ENCODE peak calls at places on chromosomes 11 and 22, in seven cellular contexts. C, M, R, U, W, G and X are unnamed samples. For H3K4me1 and H3K9me3, the result is how much of the 10 kb centered on the place peaks cover.

GRCh38 chr11:64876226-64876750 is 2.1 kb downstream of the EHD1 start:
- DNase-seq in C (no peak), M (no peak), R (no peak), U (no peak), W (no peak), G (no peak), X (no peak)

GRCh38 chr11:94060401-94060800 is 39.2 kb downstream of the HEPHL1 start:
- DNase-seq in C (no peak), M (no peak), R (no peak), U (no peak), W (no peak), G (no peak), X (no peak)

GRCh38 chr11:91081440-91082088 is 858.7 kb upstream of the CHORDC1 start:
- DNase-seq in C (peak), M (no peak), R (no peak), U (no peak), W (no peak), G (no peak), X (no peak)

GRCh38 chr11:63747006-63747405 is 21.6 kb downstream of the ZFTA start:
- DNase-seq in C (no peak), M (no peak), R (no peak), U (no peak), W (no peak), G (no peak), X (no peak)

GRCh38 chr11:117222991-117223740 is 8.7 kb downstream of the PCSK7 start:
- DNase-seq in C (no peak), M (no peak), R (no peak), U (peak), W (peak), G (no peak), X (no peak)

GRCh38 chr11:64800633-64801464 is 2.2 kb downstream of the MAP4K2 start:
- DNase-seq in C (no peak), M (peak), R (no peak), U (no peak), W (no peak), G (no peak), X (no peak)

GRCh38 chr11:120012245-120012644 is 125.7 kb downstream of the TRIM29 start:
- DNase-seq in C (no peak), M (no peak), R (no peak), U (no peak), W (no peak), G (no peak), X (no peak)

GRCh38 chr22:47012589-47013365 is 250.3 kb downstream of the TBC1D22A start:
- DNase-seq in C (no peak), M (peak), R (no peak), U (no peak), W (no peak), G (no peak), X (no peak)

GRCh38 chr11:32438346-32438882 is 3.1 kb upstream of the WT1 start:
- DNase-seq in C (no peak), M (no peak), R (no peak), U (no peak), W (no peak), G (no peak), X (no peak)

GRCh38 chr11:19432370-19433163 is 191.8 kb upstream of the E2F8 start:
- DNase-seq in C (peak), M (no peak), R (no peak), U (no peak), W (no peak), G (no peak), X (no peak)

GRCh38 chr22:37474447-37475090 is 11.6 kb downstream of the MFNG start:
- DNase-seq in C (no peak), M (no peak), R (no peak), U (no peak), W (no peak), G (no peak), X (no peak)

GRCh38 chr22:17359501-17359900 is 9.8 kb upstream of the CECR2 start:
- DNase-seq in C (no peak), M (peak), R (no peak), U (no peak), W (no peak), G (no peak), X (no peak)

GRCh38 chr11:111735262-111736116 is 30.7 kb downstream of the PPP2R1B start:
- DNase-seq in C (peak), M (no peak), R (peak), U (peak), W (peak), G (no peak), X (peak)

GRCh38 chr11:27718346-27718852 is 18.1 kb upstream of the BDNF start:
- DNase-seq in C (no peak), M (no peak), R (no peak), U (no peak), W (no peak), G (peak), X (no peak)

GRCh38 chr11:86949995-86950993 is 4.9 kb downstream of the FZD4 start:
- DNase-seq in C (no peak), M (no peak), R (no peak), U (no peak), W (no peak), G (no peak), X (no peak)

GRCh38 chr22:20024225-20025087 is 3.5 kb downstream of the TANGO2 start:
- DNase-seq in C (peak), M (no peak), R (no peak), U (no peak), W (no peak), G (no peak), X (peak)

GRCh38 chr22:36330655-36331305 is 57.0 kb downstream of the MYH9 start:
- DNase-seq in C (peak), M (no peak), R (no peak), U (no peak), W (peak), G (no peak), X (peak)

GRCh38 chr11:70303070-70303469 is 32.6 kb downstream of the PPFIA1 start:
- DNase-seq in C (no peak), M (no peak), R (no peak), U (no peak), W (peak), G (no peak), X (no peak)

GRCh38 chr11:128463386-128463829 is 124.0 kb downstream of the ETS1 start:
- DNase-seq in C (peak), M (no peak), R (no peak), U (peak), W (peak), G (no peak), X (peak)

GRCh38 chr11:83827940-83828554 is 541.9 kb upstream of the CCDC90B start:
- DNase-seq in C (no peak), M (peak), R (no peak), U (no peak), W (no peak), G (peak), X (no peak)

GRCh38 chr11:73345481-73346147 is 30.6 kb upstream of the RELT start:
- DNase-seq in C (no peak), M (no peak), R (no peak), U (no peak), W (no peak), G (no peak), X (no peak)

DNA sequence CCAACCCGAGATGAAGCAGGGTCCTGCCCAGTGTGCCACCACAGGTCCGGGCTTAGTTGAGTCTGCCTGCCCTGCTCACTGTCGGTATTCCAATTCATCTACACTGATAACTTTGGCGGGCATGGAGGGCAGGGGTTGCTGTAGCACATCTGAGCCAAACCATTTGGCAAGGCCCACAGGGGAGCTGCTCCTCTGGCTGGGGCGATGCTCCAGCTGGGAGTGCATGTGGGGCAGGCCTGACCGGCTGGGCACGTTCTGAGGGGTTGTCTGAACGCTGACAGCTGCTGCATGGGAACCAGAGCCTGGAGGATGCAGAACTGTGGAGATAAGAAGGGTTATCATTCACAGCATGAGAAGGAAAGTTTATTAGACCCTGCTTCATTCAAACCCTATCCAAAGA is 40.4 kb downstream of the DRG1 start:
- DNase-seq in C (no peak), M (no peak), R (no peak), U (no peak), W (no peak), G (no peak), X (peak)
- TF ChIP-seq POLR2A in C (no peak), M (no peak), R (no peak), U (no peak), W (no peak), G (no peak), X (no peak)

GRCh38 chr22:49116486-49116885 is 711.2 kb downstream of the BRD1 start:
- DNase-seq in C (no peak), M (no peak), R (no peak), U (no peak), W (no peak), G (no peak), X (no peak)

GRCh38 chr22:49112661-49113626 is 714.7 kb downstream of the BRD1 start:
- DNase-seq in C (no peak), M (no peak), R (no peak), U (no peak), W (no peak), G (no peak), X (no peak)

GRCh38 chr22:49116021-49116420 is 711.7 kb downstream of the BRD1 start:
- DNase-seq in C (no peak), M (no peak), R (no peak), U (no peak), W (no peak), G (no peak), X (no peak)

GRCh38 chr22:49113758-49114157 is 713.9 kb downstream of the BRD1 start:
- DNase-seq in C (no peak), M (no peak), R (no peak), U (no peak), W (no peak), G (no peak), X (no peak)

DNA sequence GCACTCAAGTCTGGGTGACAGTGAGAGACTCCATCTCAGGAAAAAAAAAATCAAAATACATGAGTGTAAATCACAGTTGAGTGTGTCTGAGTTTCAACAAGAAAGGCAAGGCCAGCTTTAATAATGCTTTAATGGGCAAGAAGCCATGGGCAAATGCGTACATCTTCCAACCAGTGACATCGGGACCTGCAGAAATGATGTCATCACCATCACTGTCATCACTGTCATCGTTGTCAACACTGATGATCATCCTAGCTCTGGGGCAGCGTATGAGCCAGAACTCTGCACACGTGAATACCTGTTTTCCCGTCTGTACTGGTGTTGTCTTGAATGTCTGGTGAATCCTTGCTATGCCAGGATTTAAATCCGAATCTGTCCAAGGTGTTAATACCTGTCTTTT is 712.5 kb downstream of the BRD1 start:
- DNase-seq in C (no peak), M (no peak), R (no peak), U (no peak), W (no peak), G (no peak), X (no peak)
- H3K4me1 ChIP-seq in C (under half), M (under half), R (under half), U (under half), W (under half), G (under half), X (under half)

GRCh38 chr11:11167806-11168205 is 185.2 kb downstream of the CSNK2A3 start:
- DNase-seq in C (no peak), M (no peak), R (no peak), U (no peak), W (no peak), G (no peak), X (no peak)
- H3K9me3 ChIP-seq in C (under half), M (under half), R (under half), U (under half), W (under half), G (under half), X (under half)

GRCh38 chr11:61924016-61924360 is 6.6 kb upstream of the RAB3IL1 start:
- DNase-seq in C (no peak), M (no peak), R (no peak), U (no peak), W (peak), G (no peak), X (no peak)

GRCh38 chr11:61922539-61922938 is 5.2 kb upstream of the RAB3IL1 start:
- DNase-seq in C (peak), M (peak), R (peak), U (peak), W (peak), G (no peak), X (peak)

GRCh38 chr11:61926235-61926634 is 8.9 kb upstream of the RAB3IL1 start:
- DNase-seq in C (no peak), M (no peak), R (no peak), U (no peak), W (no peak), G (no peak), X (no peak)

GRCh38 chr11:61921446-61921845 is 4.1 kb upstream of the RAB3IL1 start:
- DNase-seq in C (no peak), M (no peak), R (no peak), U (peak), W (peak), G (no peak), X (no peak)

DNA sequence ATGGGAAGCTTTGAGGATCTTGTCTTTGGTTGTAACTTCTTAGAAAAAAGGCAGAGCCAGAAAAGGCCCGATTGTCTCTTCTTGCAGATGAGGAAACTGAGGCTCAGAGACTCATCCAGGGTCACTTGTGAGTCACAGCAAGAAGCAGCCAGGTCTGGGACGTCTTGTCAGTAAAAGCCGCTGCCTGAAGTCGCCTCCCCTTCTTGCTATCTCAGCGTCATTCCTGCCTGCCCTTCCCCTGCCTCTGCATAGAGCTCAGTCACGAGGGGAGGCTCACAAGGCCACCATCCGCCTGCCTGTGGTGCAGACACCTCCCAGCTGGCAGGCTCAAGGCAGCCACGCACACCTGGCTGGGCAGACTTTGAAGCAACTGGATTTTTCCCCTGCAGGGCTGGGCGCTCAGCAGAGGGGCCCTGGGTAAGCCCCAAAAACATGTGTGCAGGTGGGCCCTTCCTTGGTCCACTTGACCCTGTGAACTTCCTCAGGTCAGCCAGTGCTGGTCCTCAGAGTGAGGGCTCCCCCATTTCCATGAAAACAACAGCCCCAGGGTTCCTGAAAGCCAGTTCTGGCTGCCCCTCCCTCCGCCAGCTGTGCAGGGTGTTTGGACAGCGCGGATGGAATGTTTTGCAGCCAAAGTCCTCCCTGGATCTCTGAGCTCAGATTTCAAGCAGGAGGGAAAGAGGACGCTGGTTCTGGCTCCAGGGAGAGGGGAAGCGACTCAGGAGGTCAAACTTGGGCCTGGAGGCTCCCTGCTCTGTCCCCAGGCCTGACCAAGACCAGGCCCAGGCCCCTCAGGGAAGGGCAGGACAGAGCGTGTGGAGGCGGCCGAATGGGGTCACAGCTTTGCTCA is 6.0 kb upstream of the RAB3IL1 start:
- DNase-seq in C (peak), M (peak), R (peak), U (peak), W (peak), G (no peak), X (peak)
- TF ChIP-seq POLR2A in C (no peak), M (no peak), R (no peak), U (peak), W (peak), G (no peak), X (no peak)

DNA sequence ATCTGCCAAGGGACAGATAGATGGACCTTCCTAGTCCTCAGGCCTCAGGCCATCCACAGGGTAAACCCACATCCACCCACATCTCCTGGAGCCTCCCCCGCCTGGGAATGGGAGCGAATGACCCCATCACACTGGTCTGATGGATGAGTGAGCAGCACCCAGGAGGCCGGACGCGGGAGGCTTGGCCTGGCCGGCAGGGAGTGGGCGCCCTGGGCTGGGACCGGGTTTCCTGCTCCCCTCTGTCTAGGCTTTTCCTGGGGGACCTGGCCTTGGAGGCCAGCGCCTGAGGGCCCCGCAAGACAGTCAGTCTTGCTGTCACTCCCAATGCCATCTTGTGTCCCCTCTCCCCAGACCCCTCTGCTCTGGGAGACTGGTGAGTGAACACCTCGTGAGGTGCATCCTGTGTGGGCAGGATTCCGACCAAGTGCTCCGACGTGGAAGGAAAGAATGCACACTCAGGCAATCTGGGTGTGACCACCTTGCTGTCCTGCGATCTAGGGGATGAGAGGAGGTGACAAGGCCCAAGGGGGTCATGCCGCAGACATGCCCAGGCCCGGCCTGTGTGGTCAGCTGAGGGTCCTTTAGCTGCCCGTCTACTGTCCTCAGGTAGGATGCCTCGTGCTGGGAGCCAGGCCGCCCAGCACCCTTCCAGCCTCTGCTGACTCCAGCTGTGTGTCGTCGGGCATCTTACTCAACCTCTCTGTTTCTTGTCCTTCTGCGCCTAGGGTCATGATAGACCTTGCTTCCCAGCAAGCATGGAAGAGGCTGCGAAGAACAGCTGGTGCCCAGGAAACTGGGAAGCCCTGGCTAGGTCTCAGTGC is 26.5 kb upstream of the WNT7B start:
- DNase-seq in C (no peak), M (no peak), R (no peak), U (no peak), W (no peak), G (no peak), X (peak)
- H3K4me1 ChIP-seq in C (under half), M (under half), R (half or more), U (under half), W (under half), G (under half), X (half or more)

GRCh38 chr22:48256041-48256739 is 1493.7 kb downstream of the TBC1D22A start:
- DNase-seq in C (no peak), M (no peak), R (no peak), U (no peak), W (no peak), G (no peak), X (no peak)
- H3K9me3 ChIP-seq in C (under half), M (under half), R (under half), U (under half), W (under half), G (under half), X (under half)

GRCh38 chr11:825366-826231 is 2.1 kb upstream of the CRACR2B start:
- DNase-seq in C (peak), M (no peak), R (peak), U (no peak), W (no peak), G (no peak), X (no peak)
- TF ChIP-seq POLR2A in C (no peak), M (peak), R (no peak), U (no peak), W (no peak), G (no peak), X (no peak)

GRCh38 chr22:27556371-27556770 is 245.2 kb downstream of the MN1 start:
- DNase-seq in C (no peak), M (no peak), R (no peak), U (no peak), W (no peak), G (no peak), X (no peak)
- H3K4me1 ChIP-seq in C (under half), M (under half), R (under half), U (under half), W (under half), G (under half), X (under half)

GRCh38 chr11:72124046-72124445 is 11.5 kb upstream of the FOLR3 start:
- DNase-seq in C (no peak), M (no peak), R (no peak), U (no peak), W (no peak), G (no peak), X (no peak)
- H3K9me3 ChIP-seq in C (under half), M (under half), R (under half), U (under half), W (under half), G (under half), X (under half)